ENCODE peak calls at places on chromosome 2, in seven cellular contexts. M is astrocyte of the spinal cord, U is cardiac muscle cell, W is H7, T is mesenchymal stem cell, Q is neural progenitor cell, F is heart left ventricle. J is an unnamed sample.

GRCh38 chr2:29502452-29502851 is 387.2 kb downstream of the CLIP4 start:
- DNase-seq in U (no peak), Q (no peak), M (no peak), F (no peak), T (no peak), W (no peak), J (peak; percentile 43)

GRCh38 chr2:44707945-44708645 is 233.4 kb upstream of the SIX3 start:
- DNase-seq in Q (peak; percentile 36), W (no peak), F (no peak), T (no peak), U (no peak), M (no peak), J (no peak)

GRCh38 chr2:226623587-226624368 is 175.8 kb downstream of the IRS1 start:
- DNase-seq in Q (no peak), W (no peak), F (no peak), U (no peak), M (no peak), T (no peak), J (peak; percentile 32)

GRCh38 chr2:216743781-216744180 is 48.4 kb upstream of the IGFBP5 start:
- DNase-seq in F (no peak), M (peak; percentile 31), T (peak; percentile 83), Q (no peak), W (no peak), U (no peak), J (peak; percentile 25)

GRCh38 chr2:210584834-210585233 is 28.4 kb downstream of the CPS1 start:
- DNase-seq in M (peak; percentile 61), Q (no peak), W (no peak), F (no peak), T (peak; percentile 6), U (no peak), J (peak; percentile 11)

GRCh38 chr2:121133551-121134319 is 151.3 kb downstream of the TFCP2L1 start:
- DNase-seq in T (no peak), Q (no peak), F (no peak), W (peak; percentile 4), M (no peak), U (no peak), J (no peak)

GRCh38 chr2:119659601-119660342 is 19.2 kb upstream of the TMEM177 start:
- DNase-seq in W (no peak), Q (peak; percentile 62), M (peak; percentile 25), F (peak; percentile 43), T (peak; percentile 35), U (peak; percentile 63), J (no peak)

GRCh38 chr2:195498839-195499490 is 158.1 kb upstream of the SLC39A10 start:
- DNase-seq in W (no peak), M (peak; percentile 68), U (peak; percentile 36), T (peak; percentile 25), Q (no peak), F (no peak), J (peak; percentile 23)

GRCh38 chr2:236498369-236498768 is 71.3 kb upstream of the ACKR3 start:
- DNase-seq in T (peak; percentile 6), M (peak; percentile 69), W (no peak), U (peak; percentile 71), F (peak; percentile 51), Q (peak; percentile 49), J (no peak)

GRCh38 chr2:192123847-192124246 is 70.9 kb downstream of the TMEFF2 start:
- DNase-seq in Q (no peak), F (no peak), U (no peak), T (no peak), W (no peak), M (no peak), J (peak; percentile 36)

GRCh38 chr2:67489396-67489795 is 92.3 kb downstream of the ETAA1 start:
- DNase-seq in T (no peak), Q (no peak), U (peak; percentile 12), F (no peak), M (no peak), W (no peak), J (no peak)

GRCh38 chr2:53752385-53752784 is 15.2 kb upstream of the CHAC2 start:
- DNase-seq in Q (no peak), F (no peak), U (no peak), T (no peak), W (no peak), M (no peak), J (no peak)

GRCh38 chr2:46269545-46270273 is 27.5 kb upstream of the EPAS1 start:
- DNase-seq in W (no peak), Q (no peak), F (peak; percentile 75), U (peak; percentile 74), M (peak; percentile 66), T (peak; percentile 92), J (no peak)

GRCh38 chr2:124692707-124693106 is 667.6 kb downstream of the CNTNAP5 start:
- DNase-seq in M (no peak), T (no peak), Q (no peak), W (no peak), U (no peak), F (peak; percentile 30), J (no peak)

GRCh38 chr2:898319-898718 is 52.3 kb upstream of the SNTG2 start:
- DNase-seq in T (no peak), U (no peak), W (peak; percentile 85), M (no peak), F (no peak), Q (peak; percentile 62), J (no peak)

GRCh38 chr2:96154506-96155380 is 9.5 kb upstream of the DUSP2 start:
- DNase-seq in W (peak; percentile 49), U (no peak), T (no peak), Q (no peak), M (no peak), F (no peak), J (no peak)

GRCh38 chr2:84519332-84519957 is 3.1 kb downstream of the DNAH6 start:
- DNase-seq in F (no peak), W (no peak), Q (no peak), M (no peak), T (no peak), U (no peak), J (no peak)

GRCh38 chr2:240513544-240514287 is 44.1 kb downstream of the ANKMY1 start:
- DNase-seq in Q (peak; percentile 83), W (peak; percentile 94), U (peak; percentile 85), F (peak; percentile 89), T (peak; percentile 74), M (peak; percentile 73), J (peak; percentile 49)

GRCh38 chr2:74290466-74291216 is 52.6 kb downstream of the SLC4A5 start:
- DNase-seq in T (no peak), M (no peak), U (no peak), F (peak; percentile 34), W (no peak), Q (no peak), J (no peak)

GRCh38 chr2:215484570-215484969 is 48.7 kb upstream of the FN1 start:
- DNase-seq in T (no peak), M (no peak), Q (no peak), U (no peak), W (no peak), F (no peak), J (no peak)

DNA sequence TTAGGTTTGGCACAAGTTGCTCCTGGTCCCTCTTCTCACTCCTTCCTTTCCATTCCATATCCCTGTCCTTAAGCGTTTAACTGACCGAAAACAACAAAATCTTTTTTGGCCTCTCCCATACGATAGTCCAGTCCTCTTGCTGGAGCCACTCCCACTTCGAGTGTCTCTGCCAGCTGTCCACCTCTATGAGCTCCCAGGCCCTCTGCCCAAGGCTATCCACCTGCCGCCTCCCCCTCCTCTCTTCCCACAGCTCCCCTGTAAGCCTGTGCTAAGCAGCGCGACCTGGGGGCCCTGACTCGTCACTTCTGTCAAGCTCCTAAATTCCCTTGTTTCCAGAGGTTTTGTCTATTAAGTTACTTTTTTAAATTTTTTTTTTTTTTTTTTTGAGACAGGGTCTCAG is 47.0 kb upstream of the FOSL2 start:
- DNase-seq in T (no peak), F (no peak), W (no peak), M (no peak), U (no peak), Q (no peak), J (no peak)
- H3K4me3 ChIP-seq in T (no peak overlapping the region), F (no peak overlapping the region), W (no peak overlapping the region), M (no peak overlapping the region), U (no peak overlapping the region), Q (no peak overlapping the region), J (no peak overlapping the region)

DNA sequence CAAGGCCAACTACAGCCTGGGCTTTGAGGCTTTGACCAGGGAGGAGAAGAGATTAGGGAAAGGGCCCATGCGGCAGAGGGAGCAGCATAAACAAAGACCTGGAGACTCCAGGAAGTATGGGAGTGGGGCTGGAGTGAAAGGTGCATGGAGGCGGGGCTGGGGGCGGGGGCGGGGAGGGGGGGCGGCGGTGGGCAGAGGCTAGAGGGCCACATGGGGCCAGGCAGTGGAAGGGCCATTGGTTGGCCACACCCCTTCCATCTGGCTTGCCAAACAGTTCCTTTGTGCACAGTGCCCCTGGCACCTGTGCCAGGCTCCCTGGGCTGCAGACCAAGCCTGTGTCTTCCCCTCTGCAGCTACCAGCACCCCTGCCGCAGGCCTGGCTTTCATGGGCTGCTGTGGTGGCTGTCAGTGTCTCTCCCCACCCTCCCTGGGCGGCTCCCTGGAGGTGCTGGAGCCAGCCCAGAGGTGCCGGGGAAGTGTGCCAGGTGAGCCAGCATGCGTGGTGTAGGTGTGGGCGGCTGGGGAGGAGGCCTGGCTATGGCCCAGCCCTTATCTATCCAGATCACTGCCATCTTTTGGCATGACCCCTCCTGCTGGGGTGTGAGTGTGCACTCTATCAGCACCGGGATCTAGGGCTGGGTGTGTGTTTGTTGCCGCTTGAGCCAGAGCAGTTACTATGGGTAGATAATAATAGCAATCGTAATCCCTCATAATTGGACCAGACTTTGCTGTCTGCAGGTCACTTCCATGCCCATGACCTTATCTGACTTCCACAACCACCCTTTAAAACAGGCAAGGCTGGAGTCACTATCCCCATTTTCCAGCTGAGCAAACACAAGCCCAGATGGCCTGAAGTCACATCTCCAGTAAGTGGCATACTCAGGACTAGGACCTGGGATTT is 30.5 kb downstream of the DNMT3A start:
- DNase-seq in W (peak; percentile 95), Q (peak; percentile 64), F (peak; percentile 83), T (no peak), U (no peak), M (no peak), J (no peak)
- H3K4me3 ChIP-seq in W (no peak overlapping the region), Q (no peak overlapping the region), F (no peak overlapping the region), T (no peak overlapping the region), U (no peak overlapping the region), M (no peak overlapping the region), J (no peak overlapping the region)

GRCh38 chr2:181465686-181466375 is 8.6 kb downstream of the ITGA4 start:
- DNase-seq in W (no peak), M (peak; percentile 62), U (peak; percentile 53), T (peak; percentile 37), Q (no peak), F (no peak), J (peak; percentile 69)
- H3K4me3 ChIP-seq in W (no peak overlapping the region), M (no peak overlapping the region), U (no peak overlapping the region), T (peak overlapping the region; percentile 36), Q (no peak overlapping the region), F (no peak overlapping the region), J (no peak overlapping the region)

GRCh38 chr2:127219716-127220090 is 396 bp downstream of the CYP27C1 start:
- DNase-seq in Q (peak; percentile 78), U (no peak), F (no peak), M (no peak), W (peak; percentile 86), T (no peak), J (no peak)

GRCh38 chr2:127217470-127218325 is 2.4 kb downstream of the CYP27C1 start:
- DNase-seq in M (peak; percentile 59), W (peak; percentile 64), Q (no peak), U (no peak), F (no peak), T (peak; percentile 45), J (no peak)

GRCh38 chr2:127220102-127220806 is at the start of gene CYP27C1:
- DNase-seq in U (peak; percentile 32), F (no peak), M (peak; percentile 36), W (peak; percentile 82), T (peak; percentile 37), Q (peak; percentile 81), J (no peak)

GRCh38 chr2:127220807-127221527 is 868 bp upstream of the CYP27C1 start:
- DNase-seq in F (no peak), Q (peak; percentile 65), U (peak; percentile 7), T (peak; percentile 40), W (peak; percentile 80), M (no peak), J (no peak)

GRCh38 chr2:127218843-127219715 is 1.0 kb downstream of the CYP27C1 start:
- DNase-seq in T (peak; percentile 30), U (peak; percentile 13), W (peak; percentile 86), F (no peak), Q (peak; percentile 69), M (no peak), J (no peak)
- H3K4me3 ChIP-seq in T (peak overlapping the region; percentile 78), U (peak overlapping the region; percentile 84), W (peak overlapping the region; percentile 80), F (peak overlapping the region; percentile 50), Q (peak overlapping the region; percentile 100), M (peak overlapping the region; percentile 67), J (peak overlapping the region; percentile 61)